ENCODE peak calls at places on chromosomes 4 and X, in four cellular contexts. Y, X, R and Q are unnamed samples.

GRCh38 chr4:7124643-7125442 is 57.0 kb upstream of the GRPEL1 start:
- DNase-seq in X (peak; percentile 58), Y (peak; percentile 95), R (peak; percentile 48), Q (peak; percentile 81)

GRCh38 chr4:102781570-102781969 is 20.8 kb upstream of the MANBA start:
- DNase-seq in R (no peak), X (no peak), Y (no peak), Q (no peak)

GRCh38 chr4:37970702-37971101 is 10.5 kb downstream of the PTTG2 start:
- DNase-seq in Y (peak; percentile 33), R (peak; percentile 62), X (peak; percentile 60), Q (no peak)

GRCh38 chrX:10526442-10526841 is 93.9 kb downstream of the MID1 start:
- DNase-seq in Y (peak; percentile 63), X (no peak), R (no peak), Q (no peak)

GRCh38 chrX:123859409-123859827 is 435 bp upstream of the XIAP start:
- DNase-seq in R (no peak), X (no peak), Y (no peak), Q (no peak)

GRCh38 chrX:132508834-132509233 is 20.0 kb upstream of the MBNL3 start:
- DNase-seq in R (no peak), X (no peak), Y (no peak), Q (no peak)

GRCh38 chr4:6771229-6771671 is 11.3 kb upstream of the KIAA0232 start:
- DNase-seq in Y (peak; percentile 16), X (no peak), R (no peak), Q (peak; percentile 56)

GRCh38 chr4:40720931-40721330 is 28.8 kb upstream of the NSUN7 start:
- DNase-seq in Y (no peak), R (no peak), X (no peak), Q (no peak)

GRCh38 chrX:40531056-40531826 is 49.5 kb upstream of the ATP6AP2 start:
- DNase-seq in R (no peak), Y (no peak), X (no peak), Q (no peak)

GRCh38 chr4:133600008-133600407 is 450.9 kb downstream of the PCDH10 start:
- DNase-seq in Y (no peak), X (no peak), R (no peak), Q (no peak)

GRCh38 chr4:176359590-176359989 is 39.8 kb downstream of the SPCS3 start:
- DNase-seq in Y (peak; percentile 79), X (no peak), R (no peak), Q (no peak)

GRCh38 chr4:80362578-80363181 is 27.1 kb downstream of the CFAP299 start:
- DNase-seq in Y (peak; percentile 51), R (peak; percentile 60), X (peak; percentile 65), Q (peak; percentile 35)

GRCh38 chr4:151676301-151676700 is 84.5 kb downstream of the GATB start:
- DNase-seq in Y (peak; percentile 94), R (no peak), X (no peak), Q (peak; percentile 68)

GRCh38 chrX:54639018-54639345 is 109.0 kb downstream of the GNL3L start:
- DNase-seq in R (peak; percentile 20), X (no peak), Y (no peak), Q (no peak)

GRCh38 chrX:130245441-130245840 is 23.3 kb downstream of the ZNF280C start:
- DNase-seq in Y (peak; percentile 78), X (no peak), R (no peak), Q (peak; percentile 36)

GRCh38 chr4:112036881-112037280 is 108.4 kb upstream of the FAM241A start:
- DNase-seq in Y (no peak), R (peak; percentile 54), X (no peak), Q (peak; percentile 37)

GRCh38 chr4:38117614-38118013 is 157.4 kb downstream of the PTTG2 start:
- DNase-seq in Y (no peak), X (no peak), R (no peak), Q (no peak)

GRCh38 chr4:23476514-23477090 is 413.2 kb downstream of the PPARGC1A start:
- DNase-seq in R (peak; percentile 42), Y (no peak), X (no peak), Q (no peak)

GRCh38 chrX:107602694-107603239 is 25.5 kb upstream of the PRPS1 start:
- DNase-seq in Y (no peak), R (no peak), X (no peak), Q (no peak)

GRCh38 chr4:53931423-53932060 is 132.9 kb downstream of the CHIC2 start:
- DNase-seq in R (no peak), Y (no peak), X (no peak), Q (no peak)

GRCh38 chrX:84362184-84362838 is 139.9 kb downstream of the HDX start:
- DNase-seq in X (no peak), Y (peak; percentile 19), R (no peak), Q (no peak)

GRCh38 chr4:82335043-82335442 is 38.7 kb downstream of the HNRNPD start:
- DNase-seq in X (no peak), Y (no peak), R (no peak), Q (no peak)

DNA sequence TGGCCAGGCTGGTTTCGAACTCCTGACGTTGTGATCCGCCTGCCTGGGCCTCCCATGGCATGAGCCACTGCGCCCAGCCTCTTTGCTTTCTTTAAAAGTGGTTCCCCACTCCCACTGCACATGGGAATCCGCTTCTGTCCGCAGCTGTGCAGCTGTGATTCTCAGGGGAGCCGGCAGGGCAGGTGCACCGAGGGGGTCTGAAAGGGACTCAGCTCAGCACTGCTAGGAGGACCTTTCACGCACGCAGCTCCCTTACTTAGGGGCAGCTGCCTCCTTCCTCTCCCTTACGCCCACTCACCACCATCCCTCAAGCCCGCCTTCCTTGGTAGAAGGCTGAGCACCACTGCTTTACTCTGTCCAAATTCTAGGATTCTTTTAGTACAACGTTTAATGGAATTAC is 40.4 kb upstream of the CYP4V2 start:
- DNase-seq in R (no peak), X (no peak), Y (no peak), Q (no peak)
- H2BK15ac ChIP-seq in R (no peak overlapping the region), X (no peak overlapping the region), Y (no peak overlapping the region), Q (no peak overlapping the region)

GRCh38 chrX:104351173-104351769 is 96.5 kb upstream of the ESX1 start:
- DNase-seq in R (peak; percentile 41), X (no peak), Y (peak; percentile 82), Q (peak; percentile 86)

GRCh38 chrX:104343408-104344129 is 88.8 kb upstream of the ESX1 start:
- DNase-seq in Y (peak; percentile 74), X (peak; percentile 77), R (peak; percentile 92), Q (peak; percentile 91)

GRCh38 chrX:104342065-104342464 is 87.3 kb upstream of the ESX1 start:
- DNase-seq in R (no peak), Y (no peak), X (no peak), Q (no peak)

GRCh38 chrX:104347860-104348259 is 93.1 kb upstream of the ESX1 start:
- DNase-seq in R (no peak), X (no peak), Y (no peak), Q (peak; percentile 88)
- H3K4me2 ChIP-seq in R (no peak overlapping the region), X (no peak overlapping the region), Y (no peak overlapping the region), Q (no peak overlapping the region)

DNA sequence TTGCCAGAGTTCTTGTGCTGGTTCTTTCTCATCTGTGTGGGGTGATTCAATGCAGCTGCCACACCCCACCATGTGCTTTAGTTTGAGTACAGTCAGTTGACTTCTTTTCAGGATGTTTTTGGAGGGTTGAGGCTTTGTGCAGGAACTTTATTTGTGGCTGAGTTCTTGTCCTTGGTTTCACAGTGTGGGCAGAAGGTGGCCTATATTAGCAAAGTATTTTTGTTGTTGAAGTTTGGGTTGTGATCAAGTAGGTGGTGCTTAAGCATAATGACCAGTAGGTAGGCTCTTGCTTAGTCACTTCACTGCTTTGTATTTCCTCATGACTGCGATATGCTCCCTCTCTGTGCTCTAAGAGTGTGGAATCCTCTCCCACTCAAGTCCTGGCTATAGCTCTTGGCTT is 80.3 kb downstream of the ARHGAP24 start:
- DNase-seq in X (no peak), Y (no peak), R (no peak), Q (no peak)
- H2BK5ac ChIP-seq in X (no peak overlapping the region), Y (no peak overlapping the region), R (no peak overlapping the region), Q (no peak overlapping the region)

GRCh38 chr4:8270418-8270771 is 841 bp downstream of the HTRA3 start:
- DNase-seq in X (no peak), R (no peak), Y (no peak), Q (no peak)
- H2BK15ac ChIP-seq in X (no peak overlapping the region), R (no peak overlapping the region), Y (no peak overlapping the region), Q (peak overlapping the region; percentile 17)